ENCODE peak calls at places on chromosome 6, in five cellular contexts. P, C, W, R and I are unnamed samples.

GRCh38 chr6:17015551-17016381 is 86.1 kb upstream of the STMND1 start:
- DNase-seq in P (peak; percentile 13), C (peak; percentile 7), W (no peak), R (no peak), I (peak; percentile 39)

GRCh38 chr6:34592208-34592952 is 36.3 kb upstream of the SPDEF start:
- DNase-seq in P (no peak), C (no peak), W (no peak), R (no peak), I (no peak)

GRCh38 chr6:148405893-148406292 is 63.3 kb downstream of the SASH1 start:
- DNase-seq in P (no peak), C (no peak), W (no peak), R (no peak), I (no peak)

GRCh38 chr6:125974214-125974866 is 12.0 kb upstream of the TRMT11 start:
- DNase-seq in P (peak; percentile 79), C (no peak), W (no peak), R (peak; percentile 70), I (peak; percentile 85)

GRCh38 chr6:4599924-4600323 is 176.3 kb upstream of the CDYL start:
- DNase-seq in P (peak; percentile 89), C (no peak), W (peak; percentile 23), R (peak; percentile 89), I (peak; percentile 94)

GRCh38 chr6:53300656-53301551 is 47.8 kb downstream of the ELOVL5 start:
- DNase-seq in P (no peak), C (peak; percentile 10), W (no peak), R (peak; percentile 72), I (peak; percentile 61)

GRCh38 chr6:113385020-113385431 is 472.1 kb upstream of the MARCKS start:
- DNase-seq in P (no peak), C (no peak), W (no peak), R (peak; percentile 66), I (no peak)

GRCh38 chr6:76072562-76072961 is at the start of gene IMPG1:
- DNase-seq in P (no peak), C (no peak), W (no peak), R (no peak), I (no peak)

GRCh38 chr6:148325316-148326068 is 17.1 kb upstream of the SASH1 start:
- DNase-seq in P (no peak), C (no peak), W (no peak), R (no peak), I (no peak)

GRCh38 chr6:128280066-128280465 is 240.3 kb downstream of the PTPRK start:
- DNase-seq in P (no peak), C (no peak), W (no peak), R (no peak), I (no peak)

GRCh38 chr6:93423542-93423941 is 4.2 kb upstream of the EPHA7 start:
- DNase-seq in P (peak; percentile 31), C (peak; percentile 30), W (no peak), R (no peak), I (peak; percentile 51)

GRCh38 chr6:11207199-11207968 is 25.1 kb downstream of the NEDD9 start:
- DNase-seq in P (peak; percentile 98), C (peak; percentile 90), W (peak; percentile 92), R (peak; percentile 100), I (peak; percentile 100)

GRCh38 chr6:165649152-165649551 is 13.9 kb downstream of the PDE10A start:
- DNase-seq in P (no peak), C (no peak), W (no peak), R (no peak), I (peak; percentile 27)

GRCh38 chr6:13332349-13332706 is 4.0 kb upstream of the TBC1D7 start:
- DNase-seq in P (no peak), C (no peak), W (no peak), R (no peak), I (no peak)

GRCh38 chr6:16544006-16544405 is 217.3 kb downstream of the ATXN1 start:
- DNase-seq in P (peak; percentile 60), C (peak; percentile 5), W (no peak), R (peak; percentile 85), I (peak; percentile 84)

GRCh38 chr6:36722879-36723278 is 25.3 kb downstream of the RAB44 start:
- DNase-seq in P (no peak), C (no peak), W (no peak), R (no peak), I (no peak)
- H3K4me3 ChIP-seq in P (no peak overlapping the region), C (no peak overlapping the region), W (no peak overlapping the region), R (no peak overlapping the region), I (no peak overlapping the region)

DNA sequence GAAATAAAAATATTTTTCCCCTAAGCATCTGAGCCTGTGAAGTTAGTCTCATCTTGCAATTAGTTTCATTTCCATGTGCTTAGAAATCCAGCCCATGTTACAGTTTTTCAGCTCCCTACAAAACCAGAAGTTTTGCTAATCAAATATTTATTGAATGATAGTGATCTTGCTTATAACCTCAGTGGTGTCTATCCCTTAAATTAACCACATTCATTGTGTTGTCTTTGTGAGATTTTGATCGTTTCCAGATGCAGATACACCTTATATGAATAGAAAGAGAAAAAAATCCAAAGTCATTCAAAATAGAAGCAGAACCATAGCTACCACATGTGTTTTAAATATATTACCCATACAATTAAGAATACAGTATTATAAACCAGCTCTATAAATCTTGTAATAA is 60.7 kb upstream of the RREB1 start:
- DNase-seq in P (no peak), C (no peak), W (no peak), R (no peak), I (no peak)
- H3K4me3 ChIP-seq in P (no peak overlapping the region), C (no peak overlapping the region), W (no peak overlapping the region), R (no peak overlapping the region), I (no peak overlapping the region)

GRCh38 chr6:29974901-29975560 is 32.7 kb downstream of the HLA-A start:
- DNase-seq in P (no peak), C (no peak), W (no peak), R (no peak), I (no peak)

GRCh38 chr6:29976588-29977424 is 34.5 kb downstream of the HLA-A start:
- DNase-seq in P (peak; percentile 79), C (peak; percentile 85), W (no peak), R (peak; percentile 70), I (peak; percentile 72)

GRCh38 chr6:29977425-29977727 is 35.0 kb downstream of the HLA-A start:
- DNase-seq in P (no peak), C (no peak), W (no peak), R (no peak), I (no peak)

GRCh38 chr6:29976253-29976587 is 33.9 kb downstream of the HLA-A start:
- DNase-seq in P (no peak), C (no peak), W (no peak), R (no peak), I (no peak)

DNA sequence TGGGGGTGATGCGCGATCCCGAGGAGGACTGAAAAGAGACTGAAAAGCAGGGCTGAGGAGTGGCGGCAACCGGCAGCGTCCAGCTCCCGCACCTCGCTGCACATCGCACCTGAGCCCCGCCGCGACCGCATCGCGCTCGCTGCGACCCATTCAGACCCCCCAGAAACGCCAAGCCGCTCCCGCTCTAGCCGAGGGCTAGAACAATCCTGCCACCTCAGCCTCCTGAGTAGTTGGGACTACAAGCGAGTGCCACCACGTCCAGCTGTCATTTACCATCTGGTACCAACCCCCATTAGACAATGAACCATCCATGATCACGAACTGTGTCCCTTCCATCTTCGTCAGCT is 33.2 kb downstream of the HLA-A start:
- DNase-seq in P (no peak), C (no peak), W (no peak), R (no peak), I (no peak)
- H3K4me3 ChIP-seq in P (peak overlapping the region; percentile 12), C (no peak overlapping the region), W (no peak overlapping the region), R (no peak overlapping the region), I (no peak overlapping the region)

GRCh38 chr6:142846459-142846831 is 98.5 kb downstream of the HIVEP2 start:
- DNase-seq in P (peak; percentile 86), C (no peak), W (no peak), R (peak; percentile 71), I (peak; percentile 73)
- H3K4me3 ChIP-seq in P (peak overlapping the region; percentile 9), C (no peak overlapping the region), W (no peak overlapping the region), R (no peak overlapping the region), I (peak overlapping the region; percentile 28)

DNA sequence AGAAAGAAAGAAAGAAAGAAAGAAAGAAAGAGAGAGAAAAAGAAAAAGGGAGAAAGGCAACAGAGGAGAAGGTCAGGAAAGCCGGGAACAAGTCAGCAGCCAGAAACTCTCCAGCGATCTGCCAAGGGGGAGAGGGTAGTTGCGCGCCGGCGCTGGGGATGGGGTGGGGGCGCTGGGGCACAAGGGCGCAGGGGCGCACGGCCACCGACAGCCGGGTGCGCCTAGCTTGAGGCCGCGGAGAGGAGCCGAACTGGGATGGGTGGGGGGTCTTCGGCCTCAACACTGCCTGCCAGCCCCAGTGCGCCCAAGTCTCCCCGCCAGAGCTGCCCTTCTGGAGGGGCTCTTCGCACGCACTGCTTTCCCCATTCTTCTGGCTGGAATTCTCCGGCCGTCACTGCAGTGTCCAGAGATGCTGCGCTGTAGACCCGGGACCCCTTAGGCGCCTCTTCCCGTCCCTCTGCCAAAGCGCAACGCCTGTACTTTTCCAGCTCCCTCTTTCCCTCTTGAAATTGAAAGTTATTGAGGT is 429 bp upstream of the RSPO3 start:
- DNase-seq in P (peak; percentile 31), C (no peak), W (no peak), R (no peak), I (no peak)
- H3K4me3 ChIP-seq in P (peak overlapping the region; percentile 57), C (no peak overlapping the region), W (peak overlapping the region; percentile 51), R (peak overlapping the region; percentile 59), I (peak overlapping the region; percentile 53)

DNA sequence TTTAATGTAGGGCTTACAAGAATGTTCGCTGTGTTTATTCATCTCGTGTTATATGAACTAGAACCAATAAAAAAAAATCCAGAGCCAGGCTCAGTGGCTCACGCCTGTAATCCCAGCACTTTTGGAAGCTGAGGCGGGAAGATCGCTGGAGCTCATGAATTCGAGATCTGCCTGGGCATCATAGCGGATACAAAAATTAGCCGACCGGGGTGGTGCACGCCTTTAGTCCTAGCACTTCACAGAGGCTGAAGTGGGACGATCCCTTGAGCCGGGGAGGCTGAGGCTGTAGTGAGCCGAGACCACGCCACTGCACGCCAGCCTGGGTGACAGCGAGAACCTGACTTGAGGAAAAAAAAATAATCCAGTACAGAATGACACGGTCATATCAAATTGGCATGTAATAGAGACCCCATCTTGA is 46.2 kb downstream of the OR2B2 start:
- DNase-seq in P (peak; percentile 15), C (peak; percentile 7), W (no peak), R (no peak), I (no peak)
- H3K4me3 ChIP-seq in P (peak overlapping the region; percentile 79), C (no peak overlapping the region), W (peak overlapping the region; percentile 71), R (peak overlapping the region; percentile 82), I (peak overlapping the region; percentile 68)

GRCh38 chr6:47478233-47479155 is 905 bp downstream of the CD2AP start:
- DNase-seq in P (peak; percentile 49), C (peak; percentile 14), W (no peak), R (peak; percentile 33), I (peak; percentile 32)

GRCh38 chr6:47477497-47478232 is at the start of gene CD2AP:
- DNase-seq in P (peak; percentile 72), C (peak; percentile 92), W (peak; percentile 37), R (peak; percentile 70), I (peak; percentile 84)

GRCh38 chr6:47479156-47479541 is 1.6 kb downstream of the CD2AP start:
- DNase-seq in P (peak; percentile 44), C (no peak), W (no peak), R (no peak), I (no peak)

GRCh38 chr6:47481806-47482205 is 4.2 kb downstream of the CD2AP start:
- DNase-seq in P (no peak), C (no peak), W (no peak), R (no peak), I (no peak)

DNA sequence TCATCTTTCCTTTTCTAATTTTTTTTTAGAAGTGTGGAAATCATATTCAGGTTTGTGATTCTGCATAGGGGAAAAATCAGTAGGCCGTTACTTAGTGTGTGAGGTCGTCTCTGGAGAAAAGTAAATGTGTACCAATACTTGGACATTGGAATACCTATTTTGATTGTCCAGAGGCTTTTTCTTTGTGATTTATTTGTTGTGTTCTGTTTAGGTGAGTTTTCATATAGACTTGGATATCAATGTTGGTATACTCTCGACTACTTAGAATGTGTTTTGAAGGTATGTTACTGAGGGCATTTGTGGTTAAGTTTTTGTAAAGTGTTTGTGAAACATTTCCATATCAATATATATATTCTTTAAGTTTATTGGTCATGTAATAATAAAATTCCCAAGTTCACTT is 2.3 kb downstream of the CD2AP start:
- DNase-seq in P (no peak), C (no peak), W (no peak), R (no peak), I (no peak)
- H3K4me3 ChIP-seq in P (peak overlapping the region; percentile 78), C (no peak overlapping the region), W (peak overlapping the region; percentile 88), R (peak overlapping the region; percentile 80), I (peak overlapping the region; percentile 88)